ENCODE peak calls at places on chromosome 20, in nine cellular contexts. X is IMR-90; Y is activated naive CD8-positive, alpha-beta T cell treated with anti-CD3 and anti-CD28 coated beads, Interleukin-2, amount 50 U/mL, for 24 hours; A is lower leg skin; W is aorta; O is activated CD4-positive, CD25-positive, alpha-beta regulatory T cell; C is Calu3; V is AG04450; J is M059J. U is an unnamed sample.

GRCh38 chr20:51121272-51121671 is 98.4 kb upstream of the KCNG1 start:
- DNase-seq in X (no peak), Y (no peak), A (no peak), W (no peak), O (no peak), C (no peak), V (no peak), J (no peak), U (no peak)

GRCh38 chr20:32112862-32113261 is 3.3 kb downstream of the TM9SF4 start:
- DNase-seq in X (no peak), Y (no peak), A (peak; percentile 53), W (peak; percentile 60), O (no peak), C (peak; percentile 34), V (no peak), J (no peak), U (no peak)

GRCh38 chr20:20076297-20077065 is 24.1 kb downstream of the CFAP61 start:
- DNase-seq in X (peak; percentile 70), Y (no peak), A (peak; percentile 63), W (no peak), O (no peak), C (no peak), V (peak; percentile 24), J (peak; percentile 69), U (no peak)

GRCh38 chr20:48069626-48070025 is 284.3 kb upstream of the SULF2 start:
- DNase-seq in X (no peak), Y (no peak), A (no peak), W (no peak), O (no peak), C (no peak), V (no peak), J (no peak), U (no peak)

GRCh38 chr20:50715694-50716093 is 15.7 kb upstream of the PARD6B start:
- DNase-seq in X (no peak), Y (no peak), A (no peak), W (no peak), O (no peak), C (no peak), V (no peak), J (peak; percentile 47), U (no peak)

GRCh38 chr20:11880694-11881093 is 37.0 kb upstream of the BTBD3 start:
- DNase-seq in X (no peak), Y (no peak), A (no peak), W (no peak), O (no peak), C (no peak), V (no peak), J (peak; percentile 66), U (no peak)

GRCh38 chr20:33083544-33084340 is 4.3 kb downstream of the BPIFB4 start:
- DNase-seq in X (no peak), Y (no peak), A (no peak), W (no peak), O (no peak), C (no peak), V (no peak), J (no peak), U (no peak)

GRCh38 chr20:16308754-16309153 is 264.5 kb downstream of the KIF16B start:
- DNase-seq in X (peak; percentile 46), Y (no peak), A (no peak), W (no peak), O (no peak), C (no peak), V (no peak), J (no peak), U (no peak)

GRCh38 chr20:38145094-38146075 is 19.7 kb downstream of the TGM2 start:
- DNase-seq in X (peak; percentile 87), Y (no peak), A (no peak), W (no peak), O (no peak), C (no peak), V (no peak), J (peak; percentile 88), U (no peak)

GRCh38 chr20:33725607-33726264 is 5.6 kb upstream of the PXMP4 start:
- DNase-seq in X (no peak), Y (no peak), A (no peak), W (no peak), O (no peak), C (no peak), V (no peak), J (no peak), U (no peak)

GRCh38 chr20:49685809-49686208 is 27.9 kb downstream of the B4GALT5 start:
- DNase-seq in X (peak; percentile 72), Y (no peak), A (no peak), W (no peak), O (no peak), C (no peak), V (no peak), J (peak; percentile 71), U (no peak)

GRCh38 chr20:50110141-50111047 is 2.6 kb downstream of the UBE2V1 start:
- DNase-seq in X (no peak), Y (peak; percentile 53), A (no peak), W (no peak), O (no peak), C (no peak), V (no peak), J (peak; percentile 97), U (no peak)

GRCh38 chr20:33650111-33650752 is 11.9 kb upstream of the C20orf144 start:
- DNase-seq in X (no peak), Y (no peak), A (no peak), W (no peak), O (no peak), C (no peak), V (no peak), J (no peak), U (no peak)

GRCh38 chr20:56627122-56628014 is 1.7 kb upstream of the TFAP2C start:
- DNase-seq in X (no peak), Y (no peak), A (no peak), W (no peak), O (no peak), C (no peak), V (no peak), J (no peak), U (no peak)

GRCh38 chr20:37414636-37415035 is 68.7 kb downstream of the SRC start:
- DNase-seq in X (no peak), Y (no peak), A (no peak), W (no peak), O (no peak), C (no peak), V (no peak), J (no peak), U (no peak)

U was measured in effector CD8-positive, alpha-beta T cell.